ENCODE peak calls at places on chromosome 15, in six cellular contexts. One of them, this sample, is unnamed.

GRCh38 chr15:67240235-67241131 is 14.0 kb downstream of the AAGAB start:
- DNase-seq in mesendoderm: peak
- DNase-seq in CD8-positive, alpha-beta memory T cell: no peak
- DNase-seq in heart left ventricle: no peak
- DNase-seq in adrenal gland: no peak
- DNase-seq in omental fat pad: no peak
- DNase-seq in this sample: no peak

GRCh38 chr15:71275566-71276354 is 160.5 kb downstream of the THSD4 start:
- DNase-seq in mesendoderm: no peak
- DNase-seq in CD8-positive, alpha-beta memory T cell: no peak
- DNase-seq in heart left ventricle: no peak
- DNase-seq in adrenal gland: no peak
- DNase-seq in omental fat pad: no peak
- DNase-seq in this sample: no peak

GRCh38 chr15:59376735-59377134 is 4.1 kb upstream of the MYO1E start:
- DNase-seq in mesendoderm: no peak
- DNase-seq in CD8-positive, alpha-beta memory T cell: no peak
- DNase-seq in heart left ventricle: no peak
- DNase-seq in adrenal gland: no peak
- DNase-seq in omental fat pad: no peak
- DNase-seq in this sample: no peak

GRCh38 chr15:66673410-66674322 is 28.4 kb upstream of the SMAD6 start:
- DNase-seq in mesendoderm: peak
- DNase-seq in CD8-positive, alpha-beta memory T cell: no peak
- DNase-seq in heart left ventricle: no peak
- DNase-seq in adrenal gland: peak
- DNase-seq in omental fat pad: no peak
- DNase-seq in this sample: no peak

GRCh38 chr15:91678003-91678402 is 175.5 kb upstream of the SLCO3A1 start:
- DNase-seq in mesendoderm: no peak
- DNase-seq in CD8-positive, alpha-beta memory T cell: no peak
- DNase-seq in heart left ventricle: no peak
- DNase-seq in adrenal gland: no peak
- DNase-seq in omental fat pad: no peak
- DNase-seq in this sample: no peak

GRCh38 chr15:57387644-57388076 is 11.4 kb downstream of the CGNL1 start:
- DNase-seq in mesendoderm: no peak
- DNase-seq in CD8-positive, alpha-beta memory T cell: no peak
- DNase-seq in heart left ventricle: no peak
- DNase-seq in adrenal gland: no peak
- DNase-seq in omental fat pad: no peak
- DNase-seq in this sample: no peak

GRCh38 chr15:51680316-51680715 is 987 bp upstream of the SCG3 start:
- DNase-seq in mesendoderm: no peak
- DNase-seq in CD8-positive, alpha-beta memory T cell: no peak
- DNase-seq in heart left ventricle: no peak
- DNase-seq in adrenal gland: no peak
- DNase-seq in omental fat pad: no peak
- DNase-seq in this sample: no peak

GRCh38 chr15:63598467-63599400 is 1.5 kb downstream of the FBXL22 start:
- DNase-seq in mesendoderm: no peak
- DNase-seq in CD8-positive, alpha-beta memory T cell: no peak
- DNase-seq in heart left ventricle: peak
- DNase-seq in adrenal gland: no peak
- DNase-seq in omental fat pad: no peak
- DNase-seq in this sample: no peak

GRCh38 chr15:31733424-31733823 is 296.9 kb upstream of the CHRNA7 start:
- DNase-seq in mesendoderm: no peak
- DNase-seq in CD8-positive, alpha-beta memory T cell: no peak
- DNase-seq in heart left ventricle: no peak
- DNase-seq in adrenal gland: no peak
- DNase-seq in omental fat pad: no peak
- DNase-seq in this sample: no peak

GRCh38 chr15:100572362-100572983 is 29.5 kb downstream of the LINS1 start:
- DNase-seq in mesendoderm: no peak
- DNase-seq in CD8-positive, alpha-beta memory T cell: no peak
- DNase-seq in heart left ventricle: no peak
- DNase-seq in adrenal gland: no peak
- DNase-seq in omental fat pad: no peak
- DNase-seq in this sample: no peak

GRCh38 chr15:64216161-64216560 is 53.3 kb upstream of the PPIB start:
- DNase-seq in mesendoderm: no peak
- DNase-seq in CD8-positive, alpha-beta memory T cell: no peak
- DNase-seq in heart left ventricle: no peak
- DNase-seq in adrenal gland: no peak
- DNase-seq in omental fat pad: no peak
- DNase-seq in this sample: no peak

GRCh38 chr15:55829826-55830225 is 86.9 kb upstream of the PRTG start:
- DNase-seq in mesendoderm: no peak
- DNase-seq in CD8-positive, alpha-beta memory T cell: no peak
- DNase-seq in heart left ventricle: no peak
- DNase-seq in adrenal gland: no peak
- DNase-seq in omental fat pad: no peak
- DNase-seq in this sample: no peak

GRCh38 chr15:77032647-77033416 is 37.9 kb downstream of the PSTPIP1 start:
- DNase-seq in mesendoderm: no peak
- DNase-seq in CD8-positive, alpha-beta memory T cell: peak
- DNase-seq in heart left ventricle: peak
- DNase-seq in adrenal gland: peak
- DNase-seq in omental fat pad: no peak
- DNase-seq in this sample: peak

GRCh38 chr15:71385026-71385425 is 269.8 kb downstream of the THSD4 start:
- DNase-seq in mesendoderm: no peak
- DNase-seq in CD8-positive, alpha-beta memory T cell: no peak
- DNase-seq in heart left ventricle: no peak
- DNase-seq in adrenal gland: no peak
- DNase-seq in omental fat pad: no peak
- DNase-seq in this sample: no peak

GRCh38 chr15:58543664-58544335 is 112.0 kb downstream of the LIPC start:
- DNase-seq in mesendoderm: no peak
- DNase-seq in CD8-positive, alpha-beta memory T cell: no peak
- DNase-seq in heart left ventricle: no peak
- DNase-seq in adrenal gland: no peak
- DNase-seq in omental fat pad: no peak
- DNase-seq in this sample: peak

GRCh38 chr15:64894395-64895056 is 17.2 kb upstream of the ANKDD1A start:
- DNase-seq in mesendoderm: peak
- DNase-seq in CD8-positive, alpha-beta memory T cell: peak
- DNase-seq in heart left ventricle: peak
- DNase-seq in adrenal gland: no peak
- DNase-seq in omental fat pad: no peak
- DNase-seq in this sample: no peak

GRCh38 chr15:58565620-58566019 is 133.8 kb downstream of the LIPC start:
- DNase-seq in mesendoderm: no peak
- DNase-seq in CD8-positive, alpha-beta memory T cell: no peak
- DNase-seq in heart left ventricle: no peak
- DNase-seq in adrenal gland: no peak
- DNase-seq in omental fat pad: no peak
- DNase-seq in this sample: no peak

GRCh38 chr15:78234515-78235040 is at the start of gene ACSBG1:
- DNase-seq in mesendoderm: no peak
- DNase-seq in CD8-positive, alpha-beta memory T cell: no peak
- DNase-seq in heart left ventricle: no peak
- DNase-seq in adrenal gland: no peak
- DNase-seq in omental fat pad: no peak
- DNase-seq in this sample: no peak

GRCh38 chr15:101010781-101011180 is 91.6 kb downstream of the LRRK1 start:
- DNase-seq in mesendoderm: no peak
- DNase-seq in CD8-positive, alpha-beta memory T cell: no peak
- DNase-seq in heart left ventricle: no peak
- DNase-seq in adrenal gland: no peak
- DNase-seq in omental fat pad: no peak
- DNase-seq in this sample: no peak

GRCh38 chr15:53559364-53560253 is 199.9 kb downstream of the WDR72 start:
- DNase-seq in mesendoderm: no peak
- DNase-seq in CD8-positive, alpha-beta memory T cell: no peak
- DNase-seq in heart left ventricle: no peak
- DNase-seq in adrenal gland: no peak
- DNase-seq in omental fat pad: no peak
- DNase-seq in this sample: no peak

GRCh38 chr15:101657171-101657570 is 5.0 kb upstream of the TM2D3 start:
- DNase-seq in mesendoderm: no peak
- DNase-seq in CD8-positive, alpha-beta memory T cell: no peak
- DNase-seq in heart left ventricle: no peak
- DNase-seq in adrenal gland: no peak
- DNase-seq in omental fat pad: no peak
- DNase-seq in this sample: no peak

GRCh38 chr15:66838671-66839239 is 136.7 kb downstream of the SMAD6 start:
- DNase-seq in mesendoderm: peak
- DNase-seq in CD8-positive, alpha-beta memory T cell: no peak
- DNase-seq in heart left ventricle: no peak
- DNase-seq in adrenal gland: no peak
- DNase-seq in omental fat pad: no peak
- DNase-seq in this sample: no peak

GRCh38 chr15:79644091-79644490 is 212.0 kb downstream of the MINAR1 start:
- DNase-seq in mesendoderm: peak
- DNase-seq in CD8-positive, alpha-beta memory T cell: no peak
- DNase-seq in heart left ventricle: no peak
- DNase-seq in adrenal gland: no peak
- DNase-seq in omental fat pad: no peak
- DNase-seq in this sample: no peak

GRCh38 chr15:90342655-90343054 is 9.4 kb upstream of the ZNF774 start:
- DNase-seq in mesendoderm: peak
- DNase-seq in CD8-positive, alpha-beta memory T cell: no peak
- DNase-seq in heart left ventricle: no peak
- DNase-seq in adrenal gland: no peak
- DNase-seq in omental fat pad: no peak
- DNase-seq in this sample: no peak

GRCh38 chr15:61974118-61974517 is 86.1 kb downstream of the VPS13C start:
- DNase-seq in mesendoderm: no peak
- DNase-seq in CD8-positive, alpha-beta memory T cell: no peak
- DNase-seq in heart left ventricle: no peak
- DNase-seq in adrenal gland: no peak
- DNase-seq in omental fat pad: no peak
- DNase-seq in this sample: no peak

GRCh38 chr15:87365221-87365620 is 891.3 kb downstream of the NTRK3 start:
- DNase-seq in mesendoderm: peak
- DNase-seq in CD8-positive, alpha-beta memory T cell: no peak
- DNase-seq in heart left ventricle: no peak
- DNase-seq in adrenal gland: no peak
- DNase-seq in omental fat pad: no peak
- DNase-seq in this sample: no peak